ENCODE peak calls at places on chromosomes 16 and 17, in six cellular contexts. Q, E, A, V, N and M are unnamed samples.

GRCh38 chr16:3599922-3600321 is 11.5 kb downstream of the SLX4 start:
- DNase-seq in N (no peak), V (no peak), A (no peak), Q (no peak), E (no peak), M (no peak)

GRCh38 chr16:90048347-90048722 is 28.8 kb downstream of the PRDM7 start:
- DNase-seq in V (peak), E (no peak), A (no peak), Q (no peak), N (no peak), M (no peak)

GRCh38 chr17:55161935-55162555 is 102.7 kb upstream of the HLF start:
- DNase-seq in E (peak), V (peak), Q (no peak), N (peak), A (no peak), M (no peak)

GRCh38 chr16:55506083-55506482 is 2.8 kb upstream of the LPCAT2 start:
- DNase-seq in E (no peak), V (no peak), Q (no peak), N (no peak), A (no peak), M (no peak)

GRCh38 chr16:85037050-85037410 is 9.4 kb downstream of the KIAA0513 start:
- DNase-seq in V (peak), Q (no peak), E (peak), N (peak), A (no peak), M (no peak)

GRCh38 chr16:140175-140857 is 1.8 kb upstream of the NPRL3 start:
- DNase-seq in N (no peak), A (no peak), Q (no peak), E (no peak), V (no peak), M (no peak)

GRCh38 chr16:3952342-3953131 is 72.0 kb upstream of the CREBBP start:
- DNase-seq in Q (peak), V (peak), N (no peak), E (peak), A (no peak), M (peak)

GRCh38 chr17:27294689-27295630 is 1.0 kb downstream of the WSB1 start:
- DNase-seq in E (peak), N (peak), Q (peak), V (peak), A (peak), M (peak)

GRCh38 chr17:9643611-9644010 is 1.7 kb upstream of the USP43 start:
- DNase-seq in Q (no peak), E (no peak), N (no peak), A (no peak), V (no peak), M (no peak)

GRCh38 chr17:43367588-43368242 is 31.1 kb upstream of the ARL4D start:
- DNase-seq in V (peak), A (peak), Q (peak), E (peak), N (peak), M (peak)